ENCODE peak calls at places on chromosomes 13 and 19, in six cellular contexts. P is stimulated activated naive CD4-positive, alpha-beta T cell; E is NCI-H1092; A is neuronal stem cell; G is neural progenitor cell; T is aorta. Z is an unnamed sample.

GRCh38 chr13:111962431-111962891 is 104.5 kb upstream of the SOX1 start:
- DNase-seq in P (no peak), E (no peak), A (no peak), G (no peak), T (no peak), Z (no peak)

GRCh38 chr13:30341815-30342570 is 34.6 kb upstream of the KATNAL1 start:
- DNase-seq in P (no peak), E (no peak), A (no peak), G (no peak), T (peak), Z (no peak)

GRCh38 chr13:44148159-44148929 is 225.3 kb upstream of the SERP2 start:
- DNase-seq in P (no peak), E (no peak), A (no peak), G (peak), T (no peak), Z (no peak)

GRCh38 chr19:51488491-51488890 is 10.2 kb downstream of the CEACAM18 start:
- DNase-seq in P (no peak), E (no peak), A (no peak), G (no peak), T (no peak), Z (no peak)

GRCh38 chr19:18438331-18439024 is 545 bp upstream of the ISYNA1 start:
- DNase-seq in P (no peak), E (no peak), A (no peak), G (peak), T (no peak), Z (no peak)

GRCh38 chr13:80873589-80873988 is 532.7 kb upstream of the SPRY2 start:
- DNase-seq in P (no peak), E (no peak), A (no peak), G (no peak), T (no peak), Z (no peak)

GRCh38 chr19:7337380-7338194 is 11.2 kb upstream of the ARHGEF18 start:
- DNase-seq in P (no peak), E (no peak), A (no peak), G (no peak), T (no peak), Z (no peak)

GRCh38 chr19:57566396-57567256 is 7.0 kb upstream of the ZNF550 start:
- DNase-seq in P (no peak), E (no peak), A (no peak), G (peak), T (no peak), Z (no peak)

GRCh38 chr19:11693505-11694499 is 44.9 kb downstream of the ZNF823 start:
- DNase-seq in P (no peak), E (no peak), A (no peak), G (peak), T (no peak), Z (peak)

GRCh38 chr19:10289167-10289835 is 451 bp upstream of the ICAM5 start:
- DNase-seq in P (peak), E (peak), A (no peak), G (peak), T (no peak), Z (peak)

GRCh38 chr13:35994131-35994966 is 136.8 kb downstream of the DCLK1 start:
- DNase-seq in P (no peak), E (no peak), A (no peak), G (no peak), T (peak), Z (no peak)

GRCh38 chr13:98761126-98761978 is 8.9 kb upstream of the SLC15A1 start:
- DNase-seq in P (no peak), E (no peak), A (no peak), G (no peak), T (no peak), Z (no peak)

GRCh38 chr13:111336666-111337065 is 16.2 kb downstream of the TEX29 start:
- DNase-seq in P (no peak), E (no peak), A (no peak), G (no peak), T (no peak), Z (no peak)

GRCh38 chr19:44641460-44641859 is 2.2 kb upstream of the PVR start:
- DNase-seq in P (no peak), E (no peak), A (no peak), G (no peak), T (no peak), Z (no peak)

GRCh38 chr13:74272826-74273225 is 138.6 kb upstream of the KLF12 start:
- DNase-seq in P (no peak), E (no peak), A (no peak), G (no peak), T (no peak), Z (no peak)

GRCh38 chr13:79735228-79735627 is 254.3 kb downstream of the NDFIP2 start:
- DNase-seq in P (no peak), E (no peak), A (no peak), G (no peak), T (no peak), Z (no peak)

GRCh38 chr19:29645911-29646310 is 19.4 kb upstream of the PLEKHF1 start:
- DNase-seq in P (no peak), E (no peak), A (no peak), G (no peak), T (no peak), Z (no peak)

GRCh38 chr13:113421673-113422270 is 31.5 kb downstream of the ADPRHL1 start:
- DNase-seq in P (no peak), E (no peak), A (no peak), G (no peak), T (peak), Z (no peak)

GRCh38 chr19:2981898-2982297 is 4.5 kb downstream of the TLE6 start:
- DNase-seq in P (no peak), E (no peak), A (no peak), G (no peak), T (no peak), Z (no peak)

GRCh38 chr13:45695198-45695730 is 6.9 kb upstream of the CBY2 start:
- DNase-seq in P (no peak), E (no peak), A (no peak), G (no peak), T (no peak), Z (no peak)

GRCh38 chr13:74115138-74115537 is 19.1 kb downstream of the KLF12 start:
- DNase-seq in P (no peak), E (no peak), A (no peak), G (no peak), T (no peak), Z (no peak)

GRCh38 chr13:95643471-95643813 is 1.1 kb downstream of the DZIP1 start:
- DNase-seq in P (no peak), E (no peak), A (peak), G (peak), T (no peak), Z (peak)

GRCh38 chr13:78601124-78601885 is 2.0 kb downstream of the POU4F1 start:
- DNase-seq in P (no peak), E (no peak), A (peak), G (peak), T (no peak), Z (no peak)

GRCh38 chr19:52585101-52585500 is 15.0 kb downstream of the ZNF701 start:
- DNase-seq in P (no peak), E (no peak), A (no peak), G (no peak), T (no peak), Z (no peak)

GRCh38 chr13:37303610-37304009 is 198.1 kb upstream of the CSNK1A1L start:
- DNase-seq in P (no peak), E (no peak), A (no peak), G (no peak), T (no peak), Z (no peak)

GRCh38 chr13:105847532-105848295 is 687.7 kb downstream of the EFNB2 start:
- DNase-seq in P (no peak), E (peak), A (no peak), G (no peak), T (no peak), Z (no peak)

GRCh38 chr13:107497661-107498060 is 717.7 kb downstream of the LIG4 start:
- DNase-seq in P (no peak), E (no peak), A (no peak), G (no peak), T (no peak), Z (no peak)

GRCh38 chr19:32598022-32598421 is 17.0 kb downstream of the PDCD5 start:
- DNase-seq in P (no peak), E (no peak), A (no peak), G (no peak), T (no peak), Z (no peak)

GRCh38 chr19:57302020-57302465 is 18.2 kb upstream of the ZNF543 start:
- DNase-seq in P (no peak), E (no peak), A (no peak), G (no peak), T (no peak), Z (no peak)

GRCh38 chr13:66313408-66313807 is 916.7 kb downstream of the PCDH9 start:
- DNase-seq in P (no peak), E (no peak), A (no peak), G (no peak), T (no peak), Z (no peak)

GRCh38 chr13:101649490-101650126 is 197.1 kb downstream of the ITGBL1 start:
- DNase-seq in P (no peak), E (no peak), A (no peak), G (no peak), T (no peak), Z (no peak)